ENCODE peak calls at places on chromosome 1, in six cellular contexts. J is activated CD4-positive, alpha-beta T cell treated with anti-CD3 and anti-CD28 coated beads, Interleukin-2, amount 10 ng/mL, durations not matched to agents 7 days and 5 days; I is left ventricle myocardium inferior; L is heart right ventricle; A is central memory CD8-positive, alpha-beta T cell; X is activated CD8-positive, alpha-beta memory T cell treated with anti-CD3 and anti-CD28 coated beads, Interleukin-2, amount 50 U/mL, for 4 hours. G is an unnamed sample.

GRCh38 chr1:85135456-85135798 is 65.4 kb downstream of the SYDE2 start:
- DNase-seq in X (no peak), I (no peak), A (no peak), J (no peak), L (no peak), G (no peak)

GRCh38 chr1:241972703-241973375 is 15.3 kb downstream of the BECN2 start:
- DNase-seq in A (no peak), J (no peak), I (no peak), L (no peak), X (no peak), G (no peak)

GRCh38 chr1:24226754-24227153 is 39.7 kb upstream of the IFNLR1 start:
- DNase-seq in A (no peak), I (no peak), X (no peak), J (no peak), L (no peak), G (no peak)

GRCh38 chr1:192575499-192576189 is at the start of gene RGS1:
- DNase-seq in I (peak), L (peak), J (peak), X (peak), A (peak), G (no peak)

GRCh38 chr1:21939650-21940374 is 2.7 kb upstream of the HSPG2 start:
- DNase-seq in J (no peak), L (peak), I (peak), A (no peak), X (no peak), G (peak)

GRCh38 chr1:205588691-205589445 is 42.9 kb downstream of the ELK4 start:
- DNase-seq in A (no peak), X (no peak), I (no peak), J (no peak), L (no peak), G (no peak)

GRCh38 chr1:198856601-198857000 is 217.8 kb downstream of the PTPRC start:
- DNase-seq in X (no peak), J (no peak), A (no peak), L (no peak), I (no peak), G (no peak)

GRCh38 chr1:90919190-90919719 is 102.6 kb downstream of the ZNF644 start:
- DNase-seq in L (no peak), J (no peak), I (no peak), X (no peak), A (no peak), G (no peak)